ENCODE peak calls at places on chromosomes 4 and X, in nine cellular contexts. Z is Peyer's patch, Q is OCI-LY7, V is neural progenitor cell, L is A673, U is left lung, I is psoas muscle, B is pancreas, T is esophagus squamous epithelium. J is an unnamed sample. For H3K4me1, the result is how much of the 10 kb centered on the place peaks cover.

GRCh38 chrX:10109695-10110094 is 47.1 kb upstream of the CLCN4 start:
- DNase-seq in Z (no peak), Q (no peak), V (no peak), L (no peak), U (no peak), I (peak), B (no peak), T (no peak), J (no peak)

GRCh38 chr4:15035152-15035551 is 32.9 kb downstream of the CPEB2 start:
- DNase-seq in Z (no peak), Q (no peak), V (no peak), L (no peak), U (no peak), I (no peak), B (no peak), T (no peak), J (no peak)

GRCh38 chr4:96766359-96766758 is 926.5 kb downstream of the PDHA2 start:
- DNase-seq in Z (no peak), Q (no peak), V (no peak), L (no peak), U (no peak), I (no peak), B (no peak), T (no peak), J (no peak)

GRCh38 chr4:16890651-16891050 is 7.8 kb downstream of the LDB2 start:
- DNase-seq in Z (no peak), Q (no peak), V (no peak), L (no peak), U (no peak), I (no peak), B (no peak), T (no peak), J (no peak)

GRCh38 chr4:7828011-7828720 is 111.5 kb downstream of the AFAP1 start:
- DNase-seq in Z (no peak), Q (no peak), V (no peak), L (peak), U (peak), I (peak), B (peak), T (no peak), J (peak)

GRCh38 chrX:19152762-19153161 is 30.5 kb upstream of the ADGRG2 start:
- DNase-seq in Z (no peak), Q (no peak), V (no peak), L (no peak), U (no peak), I (no peak), B (no peak), T (no peak), J (no peak)

GRCh38 chr4:2330119-2331042 is 68.5 kb upstream of the MXD4 start:
- DNase-seq in Z (no peak), Q (no peak), V (no peak), L (no peak), U (no peak), I (no peak), B (no peak), T (no peak), J (no peak)

GRCh38 chr4:67897686-67898085 is 13.9 kb upstream of the TMPRSS11D start:
- DNase-seq in Z (no peak), Q (no peak), V (no peak), L (no peak), U (no peak), I (no peak), B (no peak), T (no peak), J (no peak)

GRCh38 chrX:153934473-153935325 is at the start of gene NAA10:
- DNase-seq in Z (peak), Q (peak), V (peak), L (peak), U (peak), I (peak), B (peak), T (no peak), J (no peak)

GRCh38 chrX:137823257-137823656 is 257.3 kb downstream of the ZIC3 start:
- DNase-seq in Z (no peak), Q (no peak), V (no peak), L (no peak), U (no peak), I (no peak), B (no peak), T (no peak), J (no peak)

GRCh38 chr4:75099321-75099720 is 166.4 kb downstream of the PARM1 start:
- DNase-seq in Z (no peak), Q (peak), V (no peak), L (no peak), U (no peak), I (no peak), B (no peak), T (no peak), J (no peak)

GRCh38 chrX:41779058-41779564 is 55.1 kb downstream of the GPR82 start:
- DNase-seq in Z (no peak), Q (no peak), V (no peak), L (peak), U (no peak), I (no peak), B (no peak), T (no peak), J (no peak)

GRCh38 chr4:80492761-80493160 is 157.2 kb downstream of the CFAP299 start:
- DNase-seq in Z (no peak), Q (peak), V (no peak), L (no peak), U (no peak), I (no peak), B (no peak), T (no peak), J (no peak)

GRCh38 chr4:124322234-124322831 is 390.2 kb downstream of the ANKRD50 start:
- DNase-seq in Z (no peak), Q (peak), V (peak), L (peak), U (no peak), I (no peak), B (no peak), T (no peak), J (no peak)

GRCh38 chrX:5915783-5916182 is 312.9 kb downstream of the NLGN4X start:
- DNase-seq in Z (no peak), Q (no peak), V (no peak), L (peak), U (no peak), I (no peak), B (no peak), T (no peak), J (no peak)

GRCh38 chrX:46601283-46601682 is 27.7 kb downstream of the CHST7 start:
- DNase-seq in Z (no peak), Q (no peak), V (no peak), L (no peak), U (no peak), I (no peak), B (no peak), T (no peak), J (no peak)

GRCh38 chr4:77676842-77677241 is 71.2 kb downstream of the CXCL13 start:
- DNase-seq in Z (no peak), Q (no peak), V (no peak), L (no peak), U (no peak), I (no peak), B (no peak), T (no peak), J (no peak)

GRCh38 chr4:163157157-163157556 is 9.5 kb downstream of the NAF1 start:
- DNase-seq in Z (no peak), Q (no peak), V (no peak), L (no peak), U (no peak), I (no peak), B (no peak), T (no peak), J (no peak)

GRCh38 chr4:114598191-114599121 is at the start of gene UGT8:
- DNase-seq in Z (peak), Q (peak), V (peak), L (peak), U (peak), I (peak), B (peak), T (peak), J (peak)

GRCh38 chr4:101787917-101788316 is 2.6 kb upstream of the BANK1 start:
- DNase-seq in Z (no peak), Q (no peak), V (no peak), L (no peak), U (no peak), I (no peak), B (no peak), T (no peak), J (no peak)

GRCh38 chrX:151393514-151393913 is 3.5 kb upstream of the VMA21 start:
- DNase-seq in Z (no peak), Q (peak), V (peak), L (peak), U (no peak), I (no peak), B (no peak), T (no peak), J (no peak)

GRCh38 chr4:183154701-183155391 is 55.8 kb downstream of the WWC2 start:
- DNase-seq in Z (no peak), Q (no peak), V (peak), L (no peak), U (no peak), I (no peak), B (no peak), T (no peak), J (no peak)

GRCh38 chr4:102826890-102827673 is at the start of gene UBE2D3:
- DNase-seq in Z (peak), Q (peak), V (peak), L (peak), U (peak), I (peak), B (peak), T (peak), J (peak)

GRCh38 chr4:91636083-91636482 is 667.7 kb upstream of the GRID2 start:
- DNase-seq in Z (no peak), Q (no peak), V (no peak), L (no peak), U (no peak), I (no peak), B (no peak), T (no peak), J (no peak)

GRCh38 chr4:121472937-121473721 is 92.3 kb upstream of the QRFPR start:
- DNase-seq in Z (no peak), Q (no peak), V (no peak), L (no peak), U (no peak), I (no peak), B (no peak), T (no peak), J (no peak)

GRCh38 chr4:36322921-36323354 is 41.5 kb downstream of the DTHD1 start:
- DNase-seq in Z (no peak), Q (no peak), V (no peak), L (no peak), U (no peak), I (no peak), B (no peak), T (no peak), J (no peak)

GRCh38 chr4:36325499-36325898 is 44.1 kb downstream of the DTHD1 start:
- DNase-seq in Z (no peak), Q (peak), V (no peak), L (no peak), U (no peak), I (no peak), B (no peak), T (no peak), J (no peak)

GRCh38 chr4:36324808-36325207 is 43.4 kb downstream of the DTHD1 start:
- DNase-seq in Z (no peak), Q (no peak), V (no peak), L (no peak), U (no peak), I (no peak), B (no peak), T (no peak), J (no peak)

GRCh38 chr4:36325916-36326315 is 44.5 kb downstream of the DTHD1 start:
- DNase-seq in Z (no peak), Q (no peak), V (no peak), L (no peak), U (no peak), I (no peak), B (no peak), T (no peak), J (no peak)

GRCh38 chr4:36323801-36324419 is 42.5 kb downstream of the DTHD1 start:
- DNase-seq in Z (no peak), Q (no peak), V (no peak), L (no peak), U (no peak), I (no peak), B (no peak), T (no peak), J (no peak)
- TF ChIP-seq CTCF in Z (no peak), Q (no peak), V (no peak), L (no peak), U (no peak), I (no peak), B (no peak), T (no peak), J (no peak)

GRCh38 chr4:48194986-48195773 is 61.1 kb upstream of the TXK start:
- DNase-seq in Z (no peak), Q (no peak), V (no peak), L (peak), U (no peak), I (no peak), B (no peak), T (no peak), J (no peak)
- H3K4me1 ChIP-seq in Z (under half), Q (half or more), V (under half), L (under half), U (under half), I (under half), B (under half), T (under half), J (under half)

GRCh38 chr4:119138046-119138445 is 2.4 kb downstream of the MYOZ2 start:
- DNase-seq in Z (no peak), Q (no peak), V (peak), L (peak), U (no peak), I (no peak), B (no peak), T (no peak), J (no peak)

GRCh38 chr4:119142837-119143236 is 7.2 kb downstream of the MYOZ2 start:
- DNase-seq in Z (no peak), Q (no peak), V (no peak), L (no peak), U (no peak), I (no peak), B (no peak), T (no peak), J (no peak)

GRCh38 chr4:119136541-119136940 is 909 bp downstream of the MYOZ2 start:
- DNase-seq in Z (no peak), Q (no peak), V (no peak), L (peak), U (no peak), I (no peak), B (no peak), T (no peak), J (no peak)

GRCh38 chr4:119139822-119140252 is 4.2 kb downstream of the MYOZ2 start:
- DNase-seq in Z (no peak), Q (peak), V (no peak), L (no peak), U (no peak), I (no peak), B (no peak), T (no peak), J (no peak)

DNA sequence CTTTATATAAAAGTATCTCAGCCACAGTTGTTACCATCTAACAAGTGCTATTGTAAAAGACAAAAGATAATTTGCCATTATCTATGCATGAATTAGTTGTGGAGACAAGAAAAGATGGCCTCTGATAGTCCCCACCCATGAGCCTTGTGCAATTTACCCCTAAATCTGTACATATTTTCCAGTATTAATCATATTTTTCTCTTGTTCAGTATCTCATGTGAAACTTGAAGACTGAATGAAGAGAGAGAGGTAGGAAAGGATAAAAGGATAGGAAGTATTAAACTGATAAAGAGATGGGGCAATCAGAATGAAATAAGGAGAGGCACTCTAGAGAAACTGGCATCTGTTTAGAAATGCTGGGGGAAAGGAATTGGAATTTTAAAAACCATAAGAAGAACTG is 3.7 kb downstream of the MYOZ2 start:
- DNase-seq in Z (no peak), Q (no peak), V (no peak), L (no peak), U (no peak), I (no peak), B (no peak), T (no peak), J (no peak)
- H3K27ac ChIP-seq in Z (no peak), Q (peak), V (no peak), L (no peak), U (no peak), I (peak), B (peak), T (no peak), J (peak)

GRCh38 chr4:134645778-134646177 is 444.2 kb upstream of the PABPC4L start:
- DNase-seq in Z (no peak), Q (no peak), V (no peak), L (no peak), U (no peak), I (no peak), B (no peak), T (no peak), J (no peak)

DNA sequence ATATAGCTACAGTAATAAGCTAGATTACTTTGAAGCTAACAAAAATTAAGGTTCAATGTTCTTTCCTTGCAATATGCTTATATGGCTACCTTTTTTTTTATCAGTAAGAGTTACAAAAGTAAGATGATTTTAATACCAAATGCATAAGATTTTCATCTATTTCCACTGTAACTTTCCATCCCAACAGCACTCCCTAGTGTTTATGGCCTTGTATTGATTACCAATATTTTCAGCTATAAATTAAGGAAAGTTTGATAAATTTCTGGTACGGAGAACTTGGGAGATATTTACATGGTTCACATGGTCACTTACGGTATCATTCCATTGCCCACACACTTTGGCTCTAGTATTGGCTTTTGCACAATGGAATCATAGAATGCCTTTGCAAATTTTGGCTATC is 448.9 kb upstream of the PABPC4L start:
- DNase-seq in Z (no peak), Q (no peak), V (no peak), L (no peak), U (no peak), I (no peak), B (no peak), T (no peak), J (no peak)
- TF ChIP-seq CTCF in Z (no peak), Q (no peak), V (peak), L (no peak), U (no peak), I (no peak), B (no peak), T (no peak), J (no peak)

GRCh38 chr4:3668825-3669552 is 97.2 kb upstream of the ADRA2C start:
- DNase-seq in Z (no peak), Q (no peak), V (no peak), L (no peak), U (no peak), I (no peak), B (no peak), T (no peak), J (no peak)

GRCh38 chr4:3669553-3669949 is 96.6 kb upstream of the ADRA2C start:
- DNase-seq in Z (no peak), Q (no peak), V (no peak), L (no peak), U (no peak), I (no peak), B (no peak), T (no peak), J (no peak)

GRCh38 chr4:3665360-3665891 is 100.8 kb upstream of the ADRA2C start:
- DNase-seq in Z (no peak), Q (no peak), V (no peak), L (no peak), U (no peak), I (no peak), B (no peak), T (no peak), J (no peak)

GRCh38 chr4:3666263-3666662 is 99.9 kb upstream of the ADRA2C start:
- DNase-seq in Z (no peak), Q (peak), V (no peak), L (no peak), U (no peak), I (no peak), B (no peak), T (no peak), J (no peak)

DNA sequence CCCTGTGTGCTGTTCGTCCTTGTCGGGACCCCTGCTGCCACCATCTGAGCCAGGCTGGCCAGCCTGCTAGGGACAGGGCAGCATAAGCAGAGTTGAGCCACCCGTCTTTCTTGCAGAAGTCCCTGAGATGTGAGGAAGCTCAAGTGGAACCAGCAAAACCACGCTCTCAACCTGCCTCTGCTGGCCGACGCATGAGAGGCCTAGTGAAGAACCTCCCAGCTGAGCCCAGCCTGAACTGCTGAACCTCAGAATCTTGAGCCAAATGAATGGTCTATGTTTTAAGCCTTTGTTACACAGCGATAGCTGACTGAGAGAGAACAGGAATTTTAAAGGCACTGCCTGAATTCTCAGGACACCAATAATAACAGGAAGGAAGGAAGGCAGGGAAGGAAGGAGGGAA is 98.9 kb upstream of the ADRA2C start:
- DNase-seq in Z (no peak), Q (no peak), V (no peak), L (no peak), U (no peak), I (no peak), B (no peak), T (no peak), J (no peak)
- H3K4me1 ChIP-seq in Z (under half), Q (under half), V (under half), L (under half), U (under half), I (under half), B (under half), T (under half), J (under half)

GRCh38 chr4:128281354-128281753 is 6.3 kb downstream of the PGRMC2 start:
- DNase-seq in Z (no peak), Q (no peak), V (no peak), L (no peak), U (no peak), I (no peak), B (no peak), T (no peak), J (no peak)

GRCh38 chr4:128285085-128286023 is 2.3 kb downstream of the PGRMC2 start:
- DNase-seq in Z (no peak), Q (no peak), V (no peak), L (no peak), U (no peak), I (no peak), B (no peak), T (no peak), J (no peak)

GRCh38 chr4:128284317-128284716 is 3.3 kb downstream of the PGRMC2 start:
- DNase-seq in Z (no peak), Q (no peak), V (no peak), L (no peak), U (no peak), I (no peak), B (peak), T (no peak), J (no peak)

GRCh38 chr4:128282516-128282915 is 5.1 kb downstream of the PGRMC2 start:
- DNase-seq in Z (no peak), Q (no peak), V (no peak), L (no peak), U (no peak), I (no peak), B (no peak), T (no peak), J (no peak)

GRCh38 chr4:128283071-128283470 is 4.5 kb downstream of the PGRMC2 start:
- DNase-seq in Z (no peak), Q (no peak), V (no peak), L (no peak), U (no peak), I (no peak), B (no peak), T (no peak), J (no peak)
- H3K27ac ChIP-seq in Z (no peak), Q (no peak), V (no peak), L (no peak), U (no peak), I (no peak), B (no peak), T (no peak), J (no peak)

DNA sequence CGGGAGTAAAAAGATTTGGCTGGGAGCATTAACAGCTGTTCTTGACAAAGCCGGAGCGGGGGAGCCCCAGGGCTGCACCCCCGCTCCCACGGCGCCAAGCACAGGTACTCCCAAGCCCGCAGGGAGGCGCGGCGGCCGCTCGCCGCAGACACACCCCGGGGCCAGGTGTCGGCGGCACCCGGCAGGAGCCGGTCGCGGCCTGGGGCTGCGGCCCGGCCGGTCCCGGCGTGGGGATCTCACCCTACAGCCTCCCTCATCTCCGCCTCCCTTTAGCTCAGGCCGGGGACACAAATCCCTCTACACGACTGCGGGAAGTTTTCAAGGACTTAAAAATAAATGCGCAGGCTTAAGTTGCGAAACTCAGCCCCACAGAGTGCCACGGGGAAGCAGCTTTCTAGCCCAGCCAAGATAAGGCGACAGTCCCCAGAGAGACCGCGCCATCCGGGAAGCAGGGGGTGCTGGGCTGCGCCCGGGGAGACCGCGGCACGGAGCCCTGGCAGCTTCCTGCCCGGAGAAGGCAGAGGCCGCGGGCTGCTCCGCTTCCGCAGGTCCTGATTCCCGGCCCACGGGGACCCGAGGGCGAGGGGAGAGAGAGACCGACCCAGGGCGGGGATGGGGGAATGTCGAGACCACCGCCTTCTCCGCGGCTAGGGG is 473 bp downstream of the SH3RF1 start:
- DNase-seq in Z (peak), Q (no peak), V (peak), L (peak), U (peak), I (peak), B (peak), T (no peak), J (peak)
- TF ChIP-seq CTCF in Z (peak), Q (no peak), V (peak), L (no peak), U (no peak), I (peak), B (no peak), T (peak), J (no peak)

GRCh38 chr4:1216869-1217294 is 32.0 kb downstream of the CTBP1 start:
- DNase-seq in Z (no peak), Q (peak), V (no peak), L (no peak), U (no peak), I (peak), B (no peak), T (no peak), J (no peak)
- H3K4me1 ChIP-seq in Z (under half), Q (half or more), V (under half), L (under half), U (under half), I (under half), B (under half), T (half or more), J (under half)